ENCODE peak calls at places on chromosomes 12 and 14, in four cellular contexts. V is NB4, X is left ventricle myocardium inferior, Y is HCEC 1CT. G is an unnamed sample.

GRCh38 chr12:63894132-63894531 is 49.6 kb downstream of the SRGAP1 start:
- DNase-seq in V (peak), X (no peak), Y (no peak), G (no peak)

GRCh38 chr12:121801601-121802484 is 2.0 kb upstream of the SETD1B start:
- DNase-seq in V (peak), X (no peak), Y (peak), G (peak)

GRCh38 chr12:42332301-42332894 is 6.4 kb downstream of the PPHLN1 start:
- DNase-seq in V (peak), X (no peak), Y (peak), G (no peak)

GRCh38 chr14:92531151-92531873 is 17.7 kb downstream of the RIN3 start:
- DNase-seq in V (peak), X (no peak), Y (no peak), G (peak)

GRCh38 chr14:64541261-64541970 is 875 bp downstream of the HSPA2 start:
- DNase-seq in V (no peak), X (peak), Y (no peak), G (no peak)

GRCh38 chr12:48002179-48002601 is 2.1 kb downstream of the COL2A1 start:
- DNase-seq in V (no peak), X (no peak), Y (no peak), G (no peak)

GRCh38 chr14:71324767-71325272 is 417.6 kb downstream of the PCNX1 start:
- DNase-seq in V (peak), X (no peak), Y (no peak), G (no peak)

GRCh38 chr14:43901950-43902349 is 605.1 kb downstream of the FSCB start:
- DNase-seq in V (no peak), X (no peak), Y (no peak), G (no peak)

GRCh38 chr12:82682851-82683261 is 3.9 kb upstream of the TMTC2 start:
- DNase-seq in V (peak), X (no peak), Y (no peak), G (no peak)

GRCh38 chr12:43551971-43552559 is at the start of gene ADAMTS20:
- DNase-seq in V (no peak), X (no peak), Y (no peak), G (no peak)

GRCh38 chr12:5123921-5124320 is 80.2 kb downstream of the KCNA5 start:
- DNase-seq in V (no peak), X (no peak), Y (no peak), G (no peak)

GRCh38 chr12:21428241-21428640 is 9.2 kb upstream of the PYROXD1 start:
- DNase-seq in V (no peak), X (no peak), Y (peak), G (no peak)

GRCh38 chr12:76137611-76138010 is 53.1 kb upstream of the NAP1L1 start:
- DNase-seq in V (no peak), X (no peak), Y (no peak), G (no peak)

GRCh38 chr14:64610049-64610746 is 60.4 kb downstream of the PPP1R36 start:
- DNase-seq in V (no peak), X (no peak), Y (no peak), G (no peak)

GRCh38 chr12:26435005-26435404 is 239.6 kb downstream of the SSPN start:
- DNase-seq in V (no peak), X (no peak), Y (no peak), G (no peak)

GRCh38 chr12:6171409-6172015 is 28.7 kb upstream of the CD9 start:
- DNase-seq in V (no peak), X (peak), Y (no peak), G (no peak)

GRCh38 chr12:14935031-14935430 is 3.3 kb downstream of the ERP27 start:
- DNase-seq in V (no peak), X (no peak), Y (no peak), G (no peak)

GRCh38 chr14:23704890-23705289 is 68.7 kb downstream of the DHRS2 start:
- DNase-seq in V (peak), X (no peak), Y (peak), G (no peak)

G was measured in ureter.